ENCODE peak calls at places on chromosomes 11 and 22, in five cellular contexts. W is fibroblast of lung, V is A549, T is HCT116, E is osteoblast. Q is an unnamed sample.

GRCh38 chr11:64339754-64340408 is at the start of gene CCDC88B:
- DNase-seq in W (no peak), V (no peak), T (no peak), E (peak; percentile 58), Q (peak; percentile 75)

GRCh38 chr22:43151251-43152000 is at the start of gene TSPO:
- DNase-seq in W (peak; percentile 41), V (peak; percentile 46), T (no peak), E (peak; percentile 98), Q (peak; percentile 92)

GRCh38 chr11:115447273-115447864 is 56.8 kb downstream of the CADM1 start:
- DNase-seq in W (no peak), V (no peak), T (no peak), E (no peak), Q (no peak)

GRCh38 chr22:45897736-45898135 is 79.2 kb downstream of the WNT7B start:
- DNase-seq in W (no peak), V (no peak), T (no peak), E (no peak), Q (no peak)

GRCh38 chr22:23075050-23075449 is 4.7 kb downstream of the GNAZ start:
- DNase-seq in W (no peak), V (no peak), T (no peak), E (peak; percentile 21), Q (no peak)

GRCh38 chr11:104003491-104003890 is 32.9 kb upstream of the DDI1 start:
- DNase-seq in W (peak; percentile 85), V (no peak), T (no peak), E (no peak), Q (no peak)

GRCh38 chr22:27726726-27727449 is 74.7 kb downstream of the MN1 start:
- DNase-seq in W (peak; percentile 84), V (peak; percentile 52), T (no peak), E (no peak), Q (peak; percentile 85)

GRCh38 chr11:44982496-44983062 is 31.9 kb upstream of the TP53I11 start:
- DNase-seq in W (no peak), V (no peak), T (no peak), E (no peak), Q (no peak)

GRCh38 chr11:8033791-8034585 is 46.9 kb downstream of the EIF3F start:
- DNase-seq in W (no peak), V (no peak), T (no peak), E (no peak), Q (peak; percentile 70)

GRCh38 chr11:28697920-28698827 is 590.0 kb downstream of the METTL15 start:
- DNase-seq in W (peak; percentile 30), V (peak; percentile 10), T (peak; percentile 46), E (no peak), Q (no peak)

GRCh38 chr11:3126207-3126865 is 38.8 kb downstream of the OSBPL5 start:
- DNase-seq in W (no peak), V (no peak), T (peak; percentile 79), E (peak; percentile 49), Q (no peak)

GRCh38 chr22:39283312-39284141 is 35.9 kb downstream of the RPL3 start:
- DNase-seq in W (peak; percentile 31), V (no peak), T (no peak), E (peak; percentile 89), Q (peak; percentile 89)

GRCh38 chr11:3841426-3842304 is 906 bp upstream of the RHOG start:
- DNase-seq in W (peak; percentile 80), V (peak; percentile 80), T (peak; percentile 68), E (peak; percentile 96), Q (peak; percentile 91)

GRCh38 chr22:17910561-17911311 is 113.6 kb downstream of the MICAL3 start:
- DNase-seq in W (peak; percentile 90), V (peak; percentile 7), T (no peak), E (peak; percentile 94), Q (peak; percentile 92)

GRCh38 chr11:43574949-43575915 is 105.3 kb upstream of the HSD17B12 start:
- DNase-seq in W (peak; percentile 58), V (no peak), T (no peak), E (peak; percentile 91), Q (no peak)

GRCh38 chr22:33851240-33851639 is 69.0 kb downstream of the LARGE1 start:
- DNase-seq in W (peak; percentile 34), V (no peak), T (no peak), E (no peak), Q (no peak)

GRCh38 chr11:125315088-125315740 is 150.7 kb downstream of the PKNOX2 start:
- DNase-seq in W (peak; percentile 44), V (no peak), T (no peak), E (no peak), Q (no peak)

GRCh38 chr11:59173080-59173963 is 1.4 kb downstream of the DTX4 start:
- DNase-seq in W (peak; percentile 30), V (no peak), T (no peak), E (peak; percentile 86), Q (no peak)

GRCh38 chr22:37896181-37896592 is 9.9 kb upstream of the MICALL1 start:
- DNase-seq in W (no peak), V (no peak), T (no peak), E (peak; percentile 56), Q (no peak)

GRCh38 chr11:47179655-47179991 is 2.9 kb upstream of the ARFGAP2 start:
- DNase-seq in W (no peak), V (peak; percentile 78), T (no peak), E (peak; percentile 98), Q (no peak)

GRCh38 chr22:24975813-24976341 is 23.4 kb downstream of the KIAA1671 start:
- DNase-seq in W (peak; percentile 44), V (no peak), T (no peak), E (peak; percentile 91), Q (peak; percentile 86)

DNA sequence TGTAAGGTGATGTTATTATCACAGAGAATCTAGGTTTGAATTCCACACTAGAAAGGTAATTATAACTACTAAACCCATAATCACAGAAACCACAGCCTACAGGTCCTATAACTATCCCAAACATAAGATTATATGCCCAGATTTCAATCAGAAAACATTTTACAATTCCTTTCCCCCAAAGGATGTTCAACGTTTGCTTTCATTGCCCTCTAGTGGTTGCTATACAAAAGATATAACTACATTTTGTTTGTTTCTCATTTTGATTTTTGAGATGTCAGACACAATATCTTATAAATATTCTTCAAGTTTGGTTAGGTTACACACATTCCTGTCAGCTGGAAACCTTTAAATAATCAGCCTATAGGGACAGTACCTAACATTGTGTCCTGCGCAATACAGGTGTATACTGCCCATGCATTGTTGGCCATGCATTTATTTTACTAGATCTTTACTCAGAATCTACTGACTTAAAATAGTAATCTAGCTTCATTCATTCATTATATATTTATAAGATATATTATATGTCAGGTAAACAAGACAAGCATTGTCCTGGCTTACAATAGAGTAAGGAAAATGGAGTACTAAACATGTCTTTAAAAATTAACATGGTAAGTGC is 530.5 kb upstream of the CCDC90B start:
- DNase-seq in W (peak; percentile 14), V (peak; percentile 10), T (no peak), E (no peak), Q (no peak)
- TF ChIP-seq CTCF in W (peak; percentile 63), V (peak; percentile 77), T (peak; percentile 50), E (peak; percentile 65), Q (peak; percentile 28)

DNA sequence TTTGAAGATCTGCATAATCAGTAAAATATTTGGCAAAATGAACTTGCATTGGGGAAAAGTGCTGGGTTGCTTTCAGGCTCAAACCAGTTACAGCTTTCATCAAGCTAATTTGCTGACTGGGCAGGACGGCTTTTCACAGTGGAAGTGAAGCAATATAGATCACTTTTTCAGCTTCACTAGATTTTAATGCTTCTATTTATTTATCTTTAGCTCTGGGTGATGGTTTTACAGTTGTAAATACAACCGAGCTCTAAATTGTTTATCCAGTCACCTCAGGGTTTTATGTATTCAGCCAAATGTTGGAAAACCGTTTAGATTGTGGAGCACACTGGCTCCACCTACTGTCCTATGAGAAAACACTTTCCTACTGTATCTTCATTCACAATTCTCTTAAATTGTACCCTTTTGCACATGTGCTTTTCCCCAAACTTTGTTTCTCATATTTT is 58.2 kb downstream of the ACER3 start:
- DNase-seq in W (peak; percentile 53), V (peak; percentile 21), T (peak; percentile 44), E (peak; percentile 39), Q (no peak)
- H3K27ac ChIP-seq in W (no peak overlapping the region), V (peak overlapping the region; percentile 54), T (no peak overlapping the region), E (peak overlapping the region; percentile 27), Q (no peak overlapping the region)

GRCh38 chr22:50545522-50546325 is at the start of gene KLHDC7B:
- DNase-seq in W (no peak), V (no peak), T (no peak), E (peak; percentile 93), Q (no peak)
- H3K4me3 ChIP-seq in W (no peak within 1 kb of the TSS), V (no peak within 1 kb of the TSS), T (no peak within 1 kb of the TSS), E (no peak within 1 kb of the TSS), Q (no peak within 1 kb of the TSS)

DNA sequence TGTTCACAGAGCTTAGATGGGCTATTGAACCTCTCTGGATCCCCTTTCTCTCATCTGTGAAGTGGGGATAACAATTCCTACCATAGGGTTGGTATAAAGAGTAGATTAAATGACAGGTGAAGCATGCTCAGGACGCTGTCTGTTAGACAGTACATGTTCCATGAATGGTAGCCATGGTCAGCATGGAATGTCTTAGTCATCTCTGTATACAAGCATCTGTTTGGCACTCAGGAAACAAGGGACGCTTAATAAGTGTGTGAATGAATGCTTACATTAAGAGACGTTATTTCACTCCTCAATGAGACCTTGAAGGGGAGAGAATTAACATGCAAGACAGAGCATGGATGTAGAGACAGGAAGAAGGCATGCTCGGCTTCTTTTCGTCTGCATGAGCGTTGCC is 267.4 kb upstream of the MTNR1B start:
- DNase-seq in W (peak; percentile 55), V (no peak), T (no peak), E (no peak), Q (no peak)
- TF ChIP-seq CTCF in W (no peak), V (no peak), T (no peak), E (no peak), Q (no peak)

GRCh38 chr22:29795663-29796062 is 28.5 kb downstream of the UQCR10 start:
- DNase-seq in W (no peak), V (no peak), T (no peak), E (no peak), Q (no peak)

GRCh38 chr22:29798801-29799200 is 31.6 kb downstream of the UQCR10 start:
- DNase-seq in W (no peak), V (no peak), T (no peak), E (peak; percentile 1), Q (no peak)

GRCh38 chr22:29797351-29797750 is 30.2 kb downstream of the UQCR10 start:
- DNase-seq in W (no peak), V (no peak), T (no peak), E (no peak), Q (no peak)

GRCh38 chr22:29799217-29799680 is 32.1 kb downstream of the UQCR10 start:
- DNase-seq in W (peak; percentile 97), V (peak; percentile 78), T (peak; percentile 58), E (peak; percentile 98), Q (peak; percentile 90)

GRCh38 chr22:29798318-29798717 is 31.1 kb downstream of the UQCR10 start:
- DNase-seq in W (no peak), V (no peak), T (no peak), E (no peak), Q (no peak)
- H3K27ac ChIP-seq in W (peak overlapping the region; percentile 33), V (peak overlapping the region; percentile 97), T (peak overlapping the region; percentile 67), E (peak overlapping the region; percentile 75), Q (peak overlapping the region; percentile 86)

DNA sequence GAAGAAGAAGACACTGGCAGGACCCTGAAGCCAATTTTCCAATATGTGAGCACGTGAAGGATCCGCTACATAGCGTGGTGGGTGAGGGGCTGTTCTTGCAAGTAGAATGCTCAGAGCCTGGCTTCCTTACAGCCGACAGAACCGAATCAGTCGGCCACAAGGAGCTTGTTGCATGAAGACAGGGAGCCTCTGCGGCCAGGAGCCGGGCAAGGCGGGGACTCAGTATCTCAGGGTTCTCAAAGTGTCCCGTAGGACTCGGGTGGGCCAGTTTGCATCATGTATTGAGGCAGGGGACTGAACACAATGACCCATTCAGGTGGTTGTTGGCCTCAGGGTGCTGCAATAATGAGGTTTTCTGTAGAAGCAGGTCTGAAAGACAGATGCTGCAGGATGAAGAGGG is 289.5 kb downstream of the NTM start:
- DNase-seq in W (no peak), V (no peak), T (no peak), E (peak; percentile 62), Q (no peak)
- H3K4me3 ChIP-seq in W (no peak overlapping the region), V (no peak overlapping the region), T (no peak overlapping the region), E (no peak overlapping the region), Q (no peak overlapping the region)